ENCODE peak calls at places on chromosomes 2 and 18, in seven cellular contexts. U, D, C, T, K, I and V are unnamed samples.

GRCh38 chr2:25617948-25618646 is 55.3 kb downstream of the DTNB start:
- DNase-seq in U (no peak), D (peak; percentile 92), C (peak; percentile 83), T (no peak), K (peak; percentile 91), I (no peak), V (no peak)

GRCh38 chr18:44013871-44014270 is 666.8 kb upstream of the SETBP1 start:
- DNase-seq in U (no peak), D (no peak), C (no peak), T (no peak), K (no peak), I (no peak), V (no peak)

GRCh38 chr2:159572459-159572858 is 43.9 kb downstream of the BAZ2B start:
- DNase-seq in U (no peak), D (no peak), C (no peak), T (no peak), K (no peak), I (no peak), V (no peak)

GRCh38 chr2:26455801-26456700 is 21.9 kb downstream of the OTOF start:
- DNase-seq in U (no peak), D (no peak), C (no peak), T (peak; percentile 80), K (no peak), I (peak; percentile 41), V (peak; percentile 80)

GRCh38 chr18:7617738-7618422 is 50.8 kb downstream of the PTPRM start:
- DNase-seq in U (no peak), D (peak; percentile 70), C (peak; percentile 86), T (no peak), K (peak; percentile 97), I (peak; percentile 32), V (peak; percentile 69)

GRCh38 chr2:127066942-127067341 is 40.0 kb downstream of the BIN1 start:
- DNase-seq in U (no peak), D (peak; percentile 23), C (peak; percentile 94), T (no peak), K (no peak), I (peak; percentile 46), V (no peak)

GRCh38 chr2:85380048-85380447 is 25.5 kb downstream of the ELMOD3 start:
- DNase-seq in U (no peak), D (no peak), C (no peak), T (no peak), K (no peak), I (no peak), V (no peak)

GRCh38 chr2:3666613-3666975 is 8.6 kb downstream of the ALLC start:
- DNase-seq in U (no peak), D (no peak), C (no peak), T (no peak), K (no peak), I (peak; percentile 4), V (no peak)

GRCh38 chr2:112085382-112085730 is 30.3 kb downstream of the TMEM87B start:
- DNase-seq in U (no peak), D (no peak), C (no peak), T (no peak), K (no peak), I (no peak), V (no peak)

GRCh38 chr18:3653263-3653858 is 203.4 kb downstream of the TGIF1 start:
- DNase-seq in U (no peak), D (no peak), C (peak; percentile 20), T (no peak), K (no peak), I (no peak), V (no peak)

GRCh38 chr2:24566209-24566608 is 75.2 kb downstream of the NCOA1 start:
- DNase-seq in U (no peak), D (no peak), C (no peak), T (no peak), K (no peak), I (no peak), V (no peak)

GRCh38 chr2:199273043-199273647 is 184.6 kb downstream of the SATB2 start:
- DNase-seq in U (no peak), D (peak; percentile 63), C (peak; percentile 65), T (no peak), K (peak; percentile 84), I (no peak), V (no peak)

GRCh38 chr2:26989156-26989555 is 18.7 kb downstream of the MAPRE3 start:
- DNase-seq in U (no peak), D (peak; percentile 61), C (peak; percentile 25), T (no peak), K (peak; percentile 54), I (no peak), V (no peak)

GRCh38 chr2:190655113-190655512 is 6.2 kb downstream of the NAB1 start:
- DNase-seq in U (no peak), D (no peak), C (no peak), T (no peak), K (no peak), I (no peak), V (no peak)

GRCh38 chr2:62643100-62643471 is 62.4 kb upstream of the EHBP1 start:
- DNase-seq in U (no peak), D (no peak), C (no peak), T (no peak), K (no peak), I (no peak), V (no peak)

GRCh38 chr2:189221811-189222210 is 42.2 kb upstream of the COL5A2 start:
- DNase-seq in U (no peak), D (peak; percentile 57), C (no peak), T (no peak), K (peak; percentile 38), I (no peak), V (no peak)

GRCh38 chr18:4017479-4017878 is 437.6 kb downstream of the DLGAP1 start:
- DNase-seq in U (peak; percentile 38), D (peak; percentile 2), C (no peak), T (no peak), K (no peak), I (no peak), V (no peak)

GRCh38 chr2:40680547-40680946 is 228.7 kb upstream of the SLC8A1 start:
- DNase-seq in U (no peak), D (peak; percentile 19), C (no peak), T (no peak), K (no peak), I (no peak), V (no peak)

GRCh38 chr2:84836215-84836614 is 44.7 kb downstream of the TRABD2A start:
- DNase-seq in U (no peak), D (no peak), C (no peak), T (no peak), K (no peak), I (no peak), V (no peak)

GRCh38 chr2:110770696-110771425 is 38.5 kb downstream of the ACOXL start:
- DNase-seq in U (no peak), D (peak; percentile 27), C (peak; percentile 43), T (no peak), K (peak; percentile 10), I (no peak), V (no peak)

DNA sequence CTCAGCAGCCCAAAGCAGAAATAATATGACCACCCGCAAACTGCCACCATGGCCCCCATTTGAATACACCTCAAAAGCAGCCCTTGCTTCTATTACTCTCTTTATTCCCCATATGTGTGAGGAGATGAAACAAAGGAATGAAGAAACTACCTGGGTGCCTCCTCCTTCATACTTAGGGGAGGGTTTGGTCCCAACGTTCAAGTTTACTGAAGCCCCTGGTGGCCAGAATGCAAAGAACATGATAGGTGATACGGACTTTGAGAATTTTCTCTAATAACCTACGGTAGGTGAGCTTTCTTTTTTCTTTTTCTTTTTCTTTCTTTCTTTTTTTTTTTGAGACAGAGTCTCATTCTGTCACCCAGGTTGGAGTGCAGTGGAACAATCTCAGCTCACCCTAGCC is 110.3 kb upstream of the FBXO11 start:
- DNase-seq in U (peak; percentile 29), D (no peak), C (no peak), T (no peak), K (no peak), I (no peak), V (no peak)
- TF ChIP-seq CTCF in U (no peak), D (no peak), C (peak; percentile 8), T (no peak), K (peak; percentile 5), I (no peak), V (no peak)

GRCh38 chr2:54566896-54567295 is 110.8 kb downstream of the SPTBN1 start:
- DNase-seq in U (no peak), D (no peak), C (no peak), T (no peak), K (no peak), I (no peak), V (no peak)

GRCh38 chr2:54561795-54562592 is 105.9 kb downstream of the SPTBN1 start:
- DNase-seq in U (no peak), D (no peak), C (no peak), T (no peak), K (no peak), I (no peak), V (no peak)

GRCh38 chr2:54561010-54561409 is 104.9 kb downstream of the SPTBN1 start:
- DNase-seq in U (no peak), D (no peak), C (no peak), T (no peak), K (no peak), I (no peak), V (no peak)

GRCh38 chr2:54565551-54565950 is 109.4 kb downstream of the SPTBN1 start:
- DNase-seq in U (no peak), D (no peak), C (no peak), T (no peak), K (no peak), I (no peak), V (no peak)

DNA sequence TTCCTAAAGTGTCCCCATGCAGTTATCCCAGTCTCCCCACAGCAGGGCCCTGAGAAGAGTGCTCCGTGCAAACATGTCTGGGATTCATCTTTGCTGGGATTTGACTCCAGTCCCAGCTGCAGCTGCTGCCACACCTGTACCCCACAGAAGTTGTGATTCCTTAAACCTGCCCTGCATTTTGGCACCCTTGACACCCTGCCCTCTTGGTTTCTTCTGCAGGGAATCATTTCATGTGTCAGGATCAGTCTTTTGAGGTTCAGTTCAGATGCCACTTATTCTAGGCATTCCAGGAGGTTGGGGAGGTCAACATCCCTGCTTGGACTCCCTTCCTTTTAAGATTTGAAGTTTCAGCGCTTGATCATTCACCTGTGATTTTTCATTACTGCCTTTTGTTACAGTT is 108.3 kb downstream of the SPTBN1 start:
- DNase-seq in U (no peak), D (no peak), C (no peak), T (no peak), K (no peak), I (no peak), V (no peak)
- H3K4me1 ChIP-seq in U (peaks cover 14% of the 10 kb centered on the region), D (peaks cover 5% of the 10 kb centered on the region), C (peaks cover 71% of the 10 kb centered on the region), T (peaks cover 80% of the 10 kb centered on the region), K (peaks cover 23% of the 10 kb centered on the region), I (peaks cover 9% of the 10 kb centered on the region), V (peaks cover 9% of the 10 kb centered on the region)

DNA sequence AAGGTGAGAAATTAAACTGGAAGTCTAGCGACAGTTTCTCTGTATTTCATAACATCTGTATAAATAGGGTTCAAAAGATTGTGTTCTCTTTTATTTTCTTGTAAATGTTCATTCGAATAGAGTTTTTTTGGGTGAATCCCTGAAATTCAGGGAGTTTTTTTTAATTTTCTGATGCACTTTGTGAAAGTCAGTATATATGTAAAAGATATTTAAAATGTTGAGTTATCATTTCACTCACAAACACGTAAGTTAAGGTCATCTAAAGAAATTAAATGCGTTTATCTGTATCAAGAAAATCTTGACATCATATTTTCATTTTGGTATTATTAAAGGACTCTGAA is 3.4 kb downstream of the SP9 start:
- DNase-seq in U (no peak), D (no peak), C (no peak), T (no peak), K (no peak), I (no peak), V (no peak)
- H3K4me3 ChIP-seq in U (peak overlapping the region; percentile 64), D (no peak overlapping the region), C (no peak overlapping the region), T (no peak overlapping the region), K (no peak overlapping the region), I (no peak overlapping the region), V (no peak overlapping the region)

GRCh38 chr18:32439802-32440201 is 30.9 kb downstream of the GAREM1 start:
- DNase-seq in U (peak; percentile 15), D (no peak), C (peak; percentile 19), T (no peak), K (no peak), I (peak; percentile 20), V (no peak)
- TF ChIP-seq CTCF in U (peak; percentile 13), D (peak; percentile 14), C (peak; percentile 34), T (no peak), K (peak; percentile 7), I (no peak), V (no peak)